ENCODE peak calls at places on chromosome 14, in four cellular contexts. C is adrenal gland, V is transverse colon, O is endothelial cell of umbilical vein. P is an unnamed sample. For H3K4me1, the result is how much of the 10 kb centered on the place peaks cover.

GRCh38 chr14:85333313-85333712 is 196.6 kb upstream of the FLRT2 start:
- DNase-seq in C (no peak), V (no peak), O (peak), P (no peak)

GRCh38 chr14:81990312-81990761 is 456.7 kb upstream of the SEL1L start:
- DNase-seq in C (peak), V (peak), O (peak), P (no peak)

GRCh38 chr14:61223552-61223951 is 57.6 kb downstream of the TMEM30B start:
- DNase-seq in C (no peak), V (no peak), O (no peak), P (no peak)

GRCh38 chr14:22168092-22168955 is 420.7 kb downstream of the DAD1 start:
- DNase-seq in C (no peak), V (no peak), O (no peak), P (no peak)

GRCh38 chr14:91111443-91111842 is 2.4 kb upstream of the DGLUCY start:
- DNase-seq in C (no peak), V (no peak), O (no peak), P (no peak)

GRCh38 chr14:29301571-29301970 is 535.0 kb downstream of the FOXG1 start:
- DNase-seq in C (no peak), V (no peak), O (no peak), P (no peak)

GRCh38 chr14:95519699-95520098 is 3.2 kb upstream of the SYNE3 start:
- DNase-seq in C (peak), V (peak), O (peak), P (peak)

GRCh38 chr14:47442206-47442605 is 233.2 kb downstream of the MDGA2 start:
- DNase-seq in C (no peak), V (no peak), O (peak), P (no peak)

GRCh38 chr14:99075771-99076370 is 196.1 kb downstream of the BCL11B start:
- DNase-seq in C (no peak), V (no peak), O (no peak), P (no peak)

GRCh38 chr14:93004699-93005082 is 81.7 kb downstream of the CHGA start:
- DNase-seq in C (no peak), V (no peak), O (no peak), P (no peak)

GRCh38 chr14:94836849-94837248 is 66.9 kb upstream of the GSC start:
- DNase-seq in C (no peak), V (no peak), O (no peak), P (no peak)

GRCh38 chr14:93302688-93303581 is 29.9 kb downstream of the BTBD7 start:
- DNase-seq in C (no peak), V (no peak), O (no peak), P (no peak)

GRCh38 chr14:104284107-104284592 is 145.8 kb downstream of the KIF26A start:
- DNase-seq in C (no peak), V (no peak), O (no peak), P (peak)

GRCh38 chr14:56854325-56854724 is 44.0 kb upstream of the OTX2 start:
- DNase-seq in C (no peak), V (no peak), O (no peak), P (no peak)

GRCh38 chr14:52706286-52706685 is 714 bp upstream of the PSMC6 start:
- DNase-seq in C (no peak), V (no peak), O (peak), P (no peak)

GRCh38 chr14:69614592-69614991 is 3.2 kb downstream of the SUSD6 start:
- DNase-seq in C (peak), V (peak), O (no peak), P (no peak)

GRCh38 chr14:27727371-27727770 is 1039.2 kb upstream of the FOXG1 start:
- DNase-seq in C (no peak), V (no peak), O (peak), P (no peak)

GRCh38 chr14:54040851-54041250 is 84.2 kb upstream of the BMP4 start:
- DNase-seq in C (no peak), V (no peak), O (no peak), P (no peak)

GRCh38 chr14:44712095-44712822 is 205.2 kb upstream of the FSCB start:
- DNase-seq in C (no peak), V (no peak), O (no peak), P (no peak)

GRCh38 chr14:66487159-66487558 is 988 bp downstream of the CCDC196 start:
- DNase-seq in C (no peak), V (no peak), O (no peak), P (no peak)

GRCh38 chr14:77761205-77761931 is 412 bp upstream of the SNW1 start:
- DNase-seq in C (peak), V (peak), O (no peak), P (no peak)

GRCh38 chr14:36173161-36173560 is 3.4 kb downstream of the PTCSC3 start:
- DNase-seq in C (no peak), V (no peak), O (no peak), P (no peak)

GRCh38 chr14:79281244-79282199 is 929.8 kb downstream of the DIO2 start:
- DNase-seq in C (no peak), V (no peak), O (no peak), P (no peak)

GRCh38 chr14:56659361-56659760 is 79.8 kb downstream of the TMEM260 start:
- DNase-seq in C (no peak), V (no peak), O (no peak), P (no peak)

GRCh38 chr14:61866932-61867920 is 105.0 kb downstream of the SNAPC1 start:
- DNase-seq in C (no peak), V (no peak), O (no peak), P (no peak)

GRCh38 chr14:103543140-103543539 is 14.1 kb downstream of the TRMT61A start:
- DNase-seq in C (no peak), V (no peak), O (no peak), P (peak)

GRCh38 chr14:88420187-88420586 is 34.7 kb downstream of the SPATA7 start:
- DNase-seq in C (no peak), V (no peak), O (no peak), P (no peak)

GRCh38 chr14:20564501-20564997 is 3.7 kb upstream of the RNASE9 start:
- DNase-seq in C (no peak), V (no peak), O (no peak), P (no peak)

GRCh38 chr14:81268016-81268416 is 47.3 kb upstream of the GTF2A1 start:
- DNase-seq in C (no peak), V (no peak), O (no peak), P (no peak)

GRCh38 chr14:85556263-85556662 is 26.3 kb downstream of the FLRT2 start:
- DNase-seq in C (no peak), V (no peak), O (no peak), P (no peak)

GRCh38 chr14:99522457-99522891 is 41.3 kb downstream of the CCNK start:
- DNase-seq in C (peak), V (no peak), O (peak), P (peak)

GRCh38 chr14:36522347-36522971 is 2.4 kb upstream of the NKX2-1 start:
- DNase-seq in C (no peak), V (no peak), O (no peak), P (no peak)

GRCh38 chr14:55098561-55098898 is 30.5 kb upstream of the LGALS3 start:
- DNase-seq in C (no peak), V (no peak), O (no peak), P (no peak)
- H3K4me1 ChIP-seq in C (under half), V (under half), O (under half), P (under half)

GRCh38 chr14:76011959-76012802 is 26.6 kb downstream of the IFT43 start:
- DNase-seq in C (peak), V (no peak), O (no peak), P (peak)
- H3K27ac ChIP-seq in C (no peak), V (peak), O (no peak), P (peak)

DNA sequence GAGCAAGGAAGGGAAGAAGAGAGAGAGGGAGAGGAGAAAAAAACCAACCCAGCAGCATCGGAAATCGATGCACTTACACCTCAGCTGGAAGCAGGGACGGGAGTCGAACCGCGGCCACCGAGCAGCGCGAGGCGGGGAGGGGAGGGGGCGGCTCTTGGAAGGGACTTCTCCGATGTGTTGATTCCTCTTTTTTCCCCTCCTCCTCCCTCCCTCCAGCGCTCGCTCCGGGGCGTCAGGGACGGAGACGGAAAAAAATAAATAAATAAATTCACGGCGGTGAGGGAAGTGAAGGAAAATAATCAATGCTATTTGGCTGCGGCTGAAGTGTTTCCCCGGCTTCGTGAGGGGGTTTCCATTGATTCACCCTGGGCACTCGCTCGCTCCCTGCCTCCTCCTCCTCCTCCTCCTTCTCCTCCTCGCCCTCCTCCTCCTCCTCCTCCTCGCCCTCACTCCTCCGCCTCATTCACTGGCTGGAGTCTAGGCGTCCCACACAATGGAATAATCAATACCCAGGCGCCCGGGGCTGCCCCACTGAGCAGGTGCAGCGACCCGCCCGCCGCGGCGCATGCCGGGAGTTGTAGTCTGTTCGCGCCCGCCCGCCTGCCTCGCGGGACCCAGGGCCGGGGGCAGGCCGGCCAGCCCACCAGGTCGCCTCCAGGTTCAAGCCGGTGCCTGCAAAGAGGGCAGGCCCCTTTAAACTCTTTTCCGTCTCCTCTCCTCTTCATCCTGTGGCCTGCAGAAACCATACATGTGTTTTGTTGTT is at the start of gene ZFHX2:
- DNase-seq in C (peak), V (peak), O (peak), P (peak)
- TF ChIP-seq POLR2A in C (peak), V (no peak), O (no peak), P (no peak)

GRCh38 chr14:89454971-89455370 is 37.9 kb upstream of the FOXN3 start:
- DNase-seq in C (no peak), V (no peak), O (no peak), P (no peak)

GRCh38 chr14:89457007-89457406 is 40.0 kb upstream of the FOXN3 start:
- DNase-seq in C (no peak), V (no peak), O (no peak), P (no peak)

GRCh38 chr14:89455412-89455811 is 38.4 kb upstream of the FOXN3 start:
- DNase-seq in C (no peak), V (peak), O (no peak), P (no peak)

GRCh38 chr14:89451229-89451628 is 34.2 kb upstream of the FOXN3 start:
- DNase-seq in C (no peak), V (no peak), O (no peak), P (no peak)

DNA sequence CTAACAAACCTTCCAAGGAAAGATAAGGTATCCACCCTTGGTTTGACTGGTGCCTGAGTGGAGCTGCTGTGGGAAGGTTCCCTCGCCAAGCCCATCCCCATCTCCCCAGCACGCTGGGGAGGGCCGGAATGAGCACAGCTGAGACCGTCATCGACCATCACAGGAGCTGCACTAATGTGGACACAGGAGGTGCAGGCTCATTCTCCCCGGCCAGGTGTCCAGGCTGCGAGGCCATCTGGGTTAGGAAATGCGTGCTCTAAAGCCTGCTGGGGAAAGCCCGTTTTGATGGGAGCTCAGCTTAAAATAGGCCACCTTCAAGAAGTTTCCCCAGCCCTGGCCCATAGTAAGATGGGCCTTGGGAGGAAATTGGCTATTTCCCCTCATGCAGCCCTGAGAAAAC is 35.2 kb upstream of the FOXN3 start:
- DNase-seq in C (no peak), V (no peak), O (no peak), P (no peak)
- H3K4me1 ChIP-seq in C (under half), V (under half), O (under half), P (under half)

DNA sequence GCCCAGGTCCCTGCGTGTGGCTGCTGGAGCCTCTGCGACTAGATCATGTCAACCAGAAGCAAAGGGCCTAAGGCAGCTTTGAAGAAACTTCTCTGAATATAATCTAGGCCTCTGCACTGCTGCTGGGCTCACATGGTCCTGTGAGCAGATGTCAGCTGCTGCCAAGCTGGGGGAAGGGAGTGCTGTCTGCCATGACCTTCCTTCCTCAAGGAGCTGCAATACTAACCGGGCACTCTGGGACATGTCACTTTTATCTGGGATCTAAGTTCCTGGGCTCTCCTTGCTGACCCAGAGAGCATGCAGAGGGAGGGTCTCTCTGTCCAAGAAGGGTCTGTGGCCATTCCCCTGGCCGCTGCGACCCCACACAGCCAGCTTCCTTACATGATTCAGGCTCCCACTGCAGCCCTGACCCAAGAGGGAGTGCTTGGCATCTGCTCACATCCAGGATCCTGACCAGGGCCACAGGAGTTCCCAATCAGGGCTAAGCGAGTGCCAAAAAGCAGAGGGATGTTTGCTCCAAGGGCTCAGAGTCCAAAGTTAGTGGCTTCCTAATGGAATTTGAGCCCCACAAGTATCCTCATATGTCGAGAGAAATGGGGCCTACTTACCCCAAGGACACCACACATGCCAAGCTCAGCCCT is 74.0 kb downstream of the PLEKHG3 start:
- DNase-seq in C (peak), V (no peak), O (no peak), P (no peak)
- H3K27ac ChIP-seq in C (no peak), V (no peak), O (no peak), P (no peak)

DNA sequence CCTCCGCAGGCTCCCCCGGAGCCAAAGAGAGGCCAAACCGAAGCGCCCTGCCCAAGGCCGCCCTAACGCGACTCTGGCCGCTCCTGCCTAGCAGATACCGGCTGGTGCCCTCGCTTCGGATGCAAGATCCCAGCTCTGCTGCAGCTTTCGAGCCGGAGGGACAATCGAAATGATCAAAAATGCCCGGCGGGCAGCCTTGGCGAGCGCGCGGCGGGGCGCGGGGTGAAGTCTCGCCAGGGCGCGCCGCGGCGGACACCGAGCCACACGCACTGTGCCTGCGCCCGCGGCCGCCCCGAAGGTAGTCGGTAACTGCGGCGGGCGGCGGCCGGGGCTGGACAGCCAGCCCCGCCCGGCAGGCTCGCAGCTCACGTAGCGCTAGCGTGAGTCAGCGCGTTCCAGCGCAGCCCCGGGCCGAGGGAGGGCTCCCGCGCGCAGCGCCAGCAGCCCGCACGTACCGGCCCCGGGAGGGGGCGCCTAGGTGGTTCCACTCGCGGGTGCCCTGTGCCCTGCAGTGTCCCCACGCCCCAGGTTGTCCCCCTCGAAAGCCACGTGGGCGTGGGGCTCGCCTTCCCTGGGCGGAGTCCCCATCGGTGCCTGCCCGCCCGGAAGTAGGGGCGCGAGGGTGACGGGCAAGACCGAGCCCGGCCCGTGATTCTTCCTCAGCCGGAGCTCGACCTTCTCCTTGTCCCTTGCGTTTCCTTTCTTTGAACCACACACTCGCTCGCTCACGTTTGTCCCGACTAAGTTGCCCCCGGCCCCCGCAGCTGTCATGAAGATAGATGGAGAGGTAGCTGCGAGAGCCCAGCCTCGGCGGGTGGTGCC is 109.3 kb upstream of the EGLN3 start:
- DNase-seq in C (peak), V (peak), O (peak), P (peak)
- TF ChIP-seq POLR2A in C (peak), V (peak), O (peak), P (no peak)

DNA sequence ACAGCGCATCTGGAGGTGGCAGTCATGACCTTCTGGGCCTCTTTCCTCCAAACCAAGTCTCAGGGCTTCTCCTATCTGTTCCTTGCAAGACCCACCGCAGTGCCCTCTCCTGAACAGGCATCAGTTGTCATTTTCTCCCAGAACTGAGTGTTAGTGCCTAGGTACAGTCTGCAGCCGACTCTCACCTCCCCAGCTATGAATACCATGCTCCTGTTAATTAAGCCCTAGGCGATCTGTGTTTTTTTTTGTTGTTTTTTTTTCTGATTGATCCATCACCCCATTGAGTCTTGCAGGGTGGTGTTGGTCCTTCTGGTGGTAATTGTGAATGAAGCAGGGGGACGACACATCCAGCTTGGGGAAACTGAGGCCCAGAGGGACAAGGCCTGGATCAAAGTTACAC is 47.5 kb upstream of the DLK1 start:
- DNase-seq in C (no peak), V (no peak), O (no peak), P (no peak)
- H3K4me1 ChIP-seq in C (half or more), V (under half), O (under half), P (under half)

GRCh38 chr14:68596701-68597100 is 196.2 kb downstream of the ZFP36L1 start:
- DNase-seq in C (no peak), V (no peak), O (no peak), P (no peak)
- H3K27ac ChIP-seq in C (no peak), V (peak), O (no peak), P (no peak)

GRCh38 chr14:105427412-105427811 is 7.8 kb downstream of the MTA1 start:
- DNase-seq in C (no peak), V (no peak), O (no peak), P (no peak)

GRCh38 chr14:105425823-105426247 is 6.2 kb downstream of the MTA1 start:
- DNase-seq in C (no peak), V (no peak), O (no peak), P (no peak)

GRCh38 chr14:105424861-105425260 is 5.2 kb downstream of the MTA1 start:
- DNase-seq in C (no peak), V (no peak), O (no peak), P (no peak)

GRCh38 chr14:105427893-105428485 is 8.4 kb downstream of the MTA1 start:
- DNase-seq in C (no peak), V (no peak), O (no peak), P (no peak)

DNA sequence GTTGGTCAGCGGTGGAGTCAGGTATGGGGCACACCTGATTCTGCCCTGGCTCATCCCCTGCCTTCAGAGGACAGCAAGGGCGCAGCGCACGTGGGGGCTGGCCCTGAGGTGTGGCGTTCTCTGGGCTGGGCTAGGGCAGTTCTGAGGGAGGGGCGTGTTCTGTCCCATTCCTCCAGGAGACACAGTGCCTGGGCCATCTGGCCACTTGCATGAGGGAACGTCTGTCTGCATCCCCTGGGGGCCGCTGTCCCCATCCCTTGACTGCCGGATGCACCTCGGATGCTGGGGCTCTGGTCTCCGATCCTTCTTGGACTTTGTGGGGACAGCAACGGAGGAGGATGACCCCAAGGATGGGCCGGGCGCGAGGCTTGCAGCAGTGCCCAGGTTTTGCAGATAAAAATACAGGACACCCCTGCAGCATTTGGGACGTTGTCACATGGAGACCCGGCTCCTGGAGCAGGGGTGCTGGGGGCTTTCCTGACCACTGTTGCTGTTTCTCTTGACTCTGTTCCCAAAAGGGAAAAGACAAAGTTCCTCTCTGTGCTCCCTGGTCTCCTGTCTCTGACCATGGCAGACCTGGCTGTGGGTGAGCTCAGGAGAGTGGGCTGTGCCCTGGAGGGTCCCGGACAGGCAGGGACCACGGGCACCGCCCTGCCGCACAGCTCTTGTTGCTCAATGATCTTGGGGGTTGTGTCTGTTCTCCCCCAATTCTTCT is 6.9 kb downstream of the MTA1 start:
- DNase-seq in C (no peak), V (no peak), O (no peak), P (no peak)
- TF ChIP-seq POLR2A in C (no peak), V (no peak), O (no peak), P (no peak)